ENCODE peak calls at places on chromosomes 7 and 10, in six cellular contexts. V, X, R, I, B and F are unnamed samples.
A peak's percentile ranks its signal among the peaks of the same experiment; 100 is the strongest.

GRCh38 chr10:51716981-51717380 is 17.6 kb upstream of the CSTF2T start:
- DNase-seq in V (no peak), X (no peak), R (no peak), I (no peak), B (no peak), F (no peak)

GRCh38 chr10:91796332-91797076 is 1.7 kb upstream of the TNKS2 start:
- DNase-seq in V (no peak), X (peak; percentile 55), R (no peak), I (peak; percentile 56), B (peak; percentile 20), F (peak; percentile 20)

GRCh38 chr10:104096692-104097091 is 11.0 kb upstream of the COL17A1 start:
- DNase-seq in V (no peak), X (no peak), R (no peak), I (no peak), B (no peak), F (no peak)

GRCh38 chr7:80659120-80660055 is 20.9 kb downstream of the CD36 start:
- DNase-seq in V (no peak), X (no peak), R (peak; percentile 76), I (no peak), B (no peak), F (no peak)

GRCh38 chr7:91266931-91267557 is 2.8 kb downstream of the FZD1 start:
- DNase-seq in V (no peak), X (peak; percentile 44), R (peak; percentile 48), I (no peak), B (no peak), F (peak; percentile 37)

GRCh38 chr7:135308583-135309327 is 75.1 kb downstream of the STRA8 start:
- DNase-seq in V (no peak), X (no peak), R (no peak), I (no peak), B (no peak), F (no peak)

GRCh38 chr10:35933491-35933890 is 291.4 kb upstream of the FZD8 start:
- DNase-seq in V (no peak), X (no peak), R (no peak), I (no peak), B (no peak), F (no peak)

GRCh38 chr10:17537281-17537680 is 79.9 kb downstream of the HACD1 start:
- DNase-seq in V (no peak), X (no peak), R (no peak), I (no peak), B (no peak), F (no peak)

GRCh38 chr10:6141296-6142151 is 52.7 kb downstream of the RBM17 start:
- DNase-seq in V (peak; percentile 61), X (no peak), R (peak; percentile 94), I (no peak), B (no peak), F (no peak)

GRCh38 chr10:36681751-36682633 is 443.4 kb upstream of the ANKRD30A start:
- DNase-seq in V (no peak), X (no peak), R (peak; percentile 7), I (no peak), B (no peak), F (no peak)

GRCh38 chr7:3028071-3028766 is 15.4 kb downstream of the CARD11 start:
- DNase-seq in V (peak; percentile 20), X (no peak), R (peak; percentile 38), I (peak; percentile 13), B (peak; percentile 47), F (peak; percentile 27)

GRCh38 chr10:71547290-71547689 is 150.6 kb downstream of the CDH23 start:
- DNase-seq in V (no peak), X (no peak), R (no peak), I (no peak), B (no peak), F (no peak)

GRCh38 chr7:131692131-131692960 is 135.9 kb upstream of the PODXL start:
- DNase-seq in V (peak; percentile 39), X (peak; percentile 52), R (peak; percentile 18), I (peak; percentile 51), B (peak; percentile 32), F (peak; percentile 84)

GRCh38 chr10:132111121-132111731 is 45.5 kb downstream of the JAKMIP3 start:
- DNase-seq in V (no peak), X (peak; percentile 35), R (no peak), I (no peak), B (no peak), F (no peak)

GRCh38 chr7:142481548-142481947 is 223.7 kb upstream of the PRSS58 start:
- DNase-seq in V (no peak), X (no peak), R (peak; percentile 49), I (no peak), B (no peak), F (no peak)

GRCh38 chr10:12637649-12638048 is 288.3 kb downstream of the CAMK1D start:
- DNase-seq in V (no peak), X (no peak), R (no peak), I (no peak), B (no peak), F (no peak)

GRCh38 chr10:132101529-132101928 is 35.8 kb downstream of the JAKMIP3 start:
- DNase-seq in V (no peak), X (no peak), R (no peak), I (no peak), B (peak; percentile 10), F (no peak)

GRCh38 chr10:48516878-48517277 is 88.0 kb downstream of the ARHGAP22 start:
- DNase-seq in V (no peak), X (no peak), R (no peak), I (no peak), B (no peak), F (no peak)

GRCh38 chr10:43574035-43574892 is at the start of gene ZNF239:
- DNase-seq in V (peak; percentile 93), X (peak; percentile 95), R (peak; percentile 92), I (peak; percentile 81), B (peak; percentile 86), F (peak; percentile 95)

GRCh38 chr7:2106920-2107319 is 125.8 kb downstream of the MAD1L1 start:
- DNase-seq in V (peak; percentile 52), X (no peak), R (no peak), I (no peak), B (peak; percentile 72), F (peak; percentile 78)

GRCh38 chr7:5428470-5429252 is 5.0 kb upstream of the TNRC18 start:
- DNase-seq in V (peak; percentile 77), X (peak; percentile 72), R (peak; percentile 94), I (peak; percentile 65), B (peak; percentile 56), F (peak; percentile 92)

GRCh38 chr10:28555358-28555757 is 22.4 kb downstream of the WAC start:
- DNase-seq in V (no peak), X (no peak), R (no peak), I (no peak), B (no peak), F (no peak)

GRCh38 chr7:16609842-16610450 is 35.6 kb downstream of the ANKMY2 start:
- DNase-seq in V (no peak), X (no peak), R (no peak), I (no peak), B (no peak), F (no peak)

GRCh38 chr10:79038841-79039201 is 29.9 kb upstream of the ZMIZ1 start:
- DNase-seq in V (no peak), X (peak; percentile 21), R (peak; percentile 47), I (no peak), B (no peak), F (no peak)

GRCh38 chr7:27442446-27442845 is 199.8 kb downstream of the EVX1 start:
- DNase-seq in V (no peak), X (no peak), R (peak; percentile 64), I (no peak), B (no peak), F (no peak)

GRCh38 chr10:109480836-109481235 is 442.5 kb downstream of the XPNPEP1 start:
- DNase-seq in V (no peak), X (no peak), R (no peak), I (no peak), B (no peak), F (no peak)

GRCh38 chr7:50497968-50498367 is 47.8 kb upstream of the FIGNL1 start:
- DNase-seq in V (no peak), X (no peak), R (peak; percentile 77), I (no peak), B (no peak), F (no peak)

GRCh38 chr7:139505563-139505962 is 17.9 kb upstream of the CLEC2L start:
- DNase-seq in V (no peak), X (no peak), R (no peak), I (no peak), B (peak; percentile 1), F (no peak)

GRCh38 chr7:122257056-122257455 is 47.5 kb downstream of the FEZF1 start:
- DNase-seq in V (no peak), X (no peak), R (no peak), I (no peak), B (no peak), F (no peak)

GRCh38 chr7:122258971-122259370 is 45.6 kb downstream of the FEZF1 start:
- DNase-seq in V (no peak), X (no peak), R (no peak), I (no peak), B (no peak), F (no peak)

GRCh38 chr7:122260336-122260735 is 44.2 kb downstream of the FEZF1 start:
- DNase-seq in V (no peak), X (no peak), R (no peak), I (no peak), B (no peak), F (no peak)

GRCh38 chr7:122261442-122261841 is 43.1 kb downstream of the FEZF1 start:
- DNase-seq in V (no peak), X (no peak), R (no peak), I (no peak), B (no peak), F (no peak)

GRCh38 chr7:122262246-122262645 is 42.3 kb downstream of the FEZF1 start:
- DNase-seq in V (no peak), X (no peak), R (no peak), I (no peak), B (no peak), F (no peak)
- H3K27ac ChIP-seq in V (no peak overlapping the region), X (no peak overlapping the region), R (no peak overlapping the region), I (no peak overlapping the region), B (no peak overlapping the region), F (no peak overlapping the region)

GRCh38 chr10:69860290-69860689 is 58.6 kb downstream of the COL13A1 start:
- DNase-seq in V (no peak), X (no peak), R (no peak), I (no peak), B (no peak), F (peak; percentile 43)
- H3K27ac ChIP-seq in V (no peak overlapping the region), X (no peak overlapping the region), R (no peak overlapping the region), I (no peak overlapping the region), B (no peak overlapping the region), F (no peak overlapping the region)

GRCh38 chr7:43117842-43118241 is 5.4 kb downstream of the HECW1 start:
- DNase-seq in V (no peak), X (no peak), R (no peak), I (no peak), B (no peak), F (no peak)
- H3K27ac ChIP-seq in V (no peak overlapping the region), X (no peak overlapping the region), R (no peak overlapping the region), I (no peak overlapping the region), B (no peak overlapping the region), F (no peak overlapping the region)

DNA sequence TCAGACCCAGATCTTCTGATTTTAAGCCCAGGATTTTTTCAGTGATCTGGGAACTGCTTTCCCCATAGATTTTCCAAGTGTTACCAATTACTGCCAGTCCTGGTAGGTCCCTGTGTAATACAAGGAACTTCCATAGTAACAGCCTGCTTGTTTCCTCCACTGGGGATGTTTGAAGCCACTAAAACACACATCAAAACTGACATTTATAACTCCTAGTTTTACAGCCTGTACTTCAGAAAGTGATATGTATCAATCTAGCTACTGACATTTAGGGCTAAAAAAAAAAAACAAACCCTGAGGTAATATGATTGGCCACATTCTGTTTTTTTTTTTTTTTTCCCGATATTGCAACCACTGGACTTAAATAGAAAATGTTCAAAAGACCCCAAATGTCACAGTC is 166.9 kb upstream of the SP4 start:
- DNase-seq in V (no peak), X (no peak), R (no peak), I (no peak), B (no peak), F (no peak)
- H3K27ac ChIP-seq in V (no peak overlapping the region), X (no peak overlapping the region), R (no peak overlapping the region), I (no peak overlapping the region), B (no peak overlapping the region), F (no peak overlapping the region)

GRCh38 chr7:98598846-98599615 is 18.1 kb upstream of the NPTX2 start:
- DNase-seq in V (no peak), X (no peak), R (no peak), I (no peak), B (no peak), F (no peak)
- H3K27ac ChIP-seq in V (no peak overlapping the region), X (no peak overlapping the region), R (no peak overlapping the region), I (no peak overlapping the region), B (no peak overlapping the region), F (no peak overlapping the region)